ENCODE peak calls at places on chromosomes 2 and 18, in four cellular contexts. G, B, S and X are unnamed samples.

GRCh38 chr18:5498452-5498851 is 45.3 kb downstream of the EPB41L3 start:
- DNase-seq in G (no peak), S (no peak), B (no peak), X (no peak)

GRCh38 chr2:216229488-216229887 is 120.3 kb downstream of the XRCC5 start:
- DNase-seq in G (no peak), S (no peak), B (no peak), X (no peak)

GRCh38 chr2:224757934-224758548 is 41.9 kb upstream of the CCDC195 start:
- DNase-seq in S (no peak), B (no peak), G (no peak), X (no peak)

GRCh38 chr2:54456526-54457325 is 599 bp downstream of the SPTBN1 start:
- DNase-seq in G (no peak), B (peak), S (no peak), X (no peak)

GRCh38 chr2:148602918-148603561 is 41.5 kb upstream of the EPC2 start:
- DNase-seq in B (no peak), S (peak), G (peak), X (no peak)

GRCh38 chr2:62529758-62530157 is 23.8 kb upstream of the TMEM17 start:
- DNase-seq in G (no peak), S (no peak), B (no peak), X (no peak)

GRCh38 chr2:78541451-78542267 is 483.8 kb upstream of the REG3G start:
- DNase-seq in B (no peak), G (no peak), S (peak), X (no peak)

GRCh38 chr2:117917223-117917917 is 96.5 kb downstream of the CCDC93 start:
- DNase-seq in S (no peak), G (peak), B (no peak), X (peak)

GRCh38 chr2:135890149-135890548 is 13.9 kb upstream of the MCM6 start:
- DNase-seq in B (no peak), G (no peak), S (no peak), X (no peak)

GRCh38 chr2:238636269-238637073 is 209.7 kb downstream of the ASB1 start:
- DNase-seq in G (peak), S (no peak), B (no peak), X (no peak)

GRCh38 chr2:73069855-73070650 is 1.5 kb downstream of the SFXN5 start:
- DNase-seq in G (peak), B (no peak), S (no peak), X (no peak)

GRCh38 chr2:73707058-73707457 is 30.1 kb downstream of the TPRKB start:
- DNase-seq in S (no peak), B (no peak), G (no peak), X (no peak)

GRCh38 chr2:50777954-50778353 is 254.0 kb downstream of the NRXN1 start:
- DNase-seq in S (no peak), B (no peak), G (no peak), X (peak)

GRCh38 chr2:235106874-235107639 is 155.2 kb downstream of the SH3BP4 start:
- DNase-seq in G (peak), B (peak), S (peak), X (peak)

GRCh38 chr2:46770622-46771021 is 145.0 kb downstream of the MCFD2 start:
- DNase-seq in B (no peak), S (no peak), G (peak), X (no peak)

GRCh38 chr18:22175326-22175725 is 5.9 kb downstream of the GATA6 start:
- DNase-seq in S (no peak), G (peak), B (no peak), X (peak)

GRCh38 chr2:33371304-33372090 is 105.0 kb upstream of the RASGRP3 start:
- DNase-seq in G (no peak), S (no peak), B (no peak), X (no peak)

GRCh38 chr2:54814367-54815155 is 91.1 kb downstream of the EML6 start:
- DNase-seq in B (no peak), G (no peak), S (no peak), X (peak)

GRCh38 chr2:218810251-218810650 is 21.4 kb downstream of the PRKAG3 start:
- DNase-seq in S (no peak), G (no peak), B (no peak), X (no peak)

GRCh38 chr2:169107645-169108044 is 38.3 kb downstream of the DHRS9 start:
- DNase-seq in B (no peak), G (no peak), S (peak), X (no peak)

GRCh38 chr18:42956287-42956686 is 159.2 kb downstream of the RIT2 start:
- DNase-seq in B (no peak), S (no peak), G (no peak), X (no peak)

GRCh38 chr2:160321025-160321424 is 121.0 kb upstream of the ITGB6 start:
- DNase-seq in G (no peak), S (no peak), B (no peak), X (peak)

GRCh38 chr2:177667626-177668025 is 275.1 kb downstream of the AGPS start:
- DNase-seq in G (no peak), B (no peak), S (no peak), X (peak)

GRCh38 chr2:216714412-216714775 is 19.0 kb upstream of the IGFBP5 start:
- DNase-seq in B (no peak), S (no peak), G (no peak), X (peak)

GRCh38 chr2:45072064-45072861 is 63.0 kb upstream of the SIX2 start:
- DNase-seq in B (no peak), S (no peak), G (no peak), X (no peak)

GRCh38 chr18:46009158-46009866 is 42.2 kb upstream of the EPG5 start:
- DNase-seq in S (no peak), B (no peak), G (no peak), X (no peak)

GRCh38 chr2:1140389-1141003 is 189.8 kb downstream of the SNTG2 start:
- DNase-seq in S (no peak), G (no peak), B (no peak), X (no peak)

GRCh38 chr2:144378551-144378950 is 141.4 kb downstream of the ZEB2 start:
- DNase-seq in S (no peak), G (no peak), B (no peak), X (no peak)

GRCh38 chr2:230904856-230905447 is 20.1 kb downstream of the GPR55 start:
- DNase-seq in B (no peak), S (no peak), G (no peak), X (no peak)

GRCh38 chr2:156333274-156333950 is 891 bp upstream of the NR4A2 start:
- DNase-seq in B (no peak), S (peak), G (no peak), X (no peak)

GRCh38 chr2:206482123-206482522 is 38.8 kb downstream of the ADAM23 start:
- DNase-seq in B (no peak), S (no peak), G (peak), X (peak)

GRCh38 chr18:52313213-52313612 is 26.8 kb upstream of the DCC start:
- DNase-seq in S (no peak), B (no peak), G (no peak), X (peak)

DNA sequence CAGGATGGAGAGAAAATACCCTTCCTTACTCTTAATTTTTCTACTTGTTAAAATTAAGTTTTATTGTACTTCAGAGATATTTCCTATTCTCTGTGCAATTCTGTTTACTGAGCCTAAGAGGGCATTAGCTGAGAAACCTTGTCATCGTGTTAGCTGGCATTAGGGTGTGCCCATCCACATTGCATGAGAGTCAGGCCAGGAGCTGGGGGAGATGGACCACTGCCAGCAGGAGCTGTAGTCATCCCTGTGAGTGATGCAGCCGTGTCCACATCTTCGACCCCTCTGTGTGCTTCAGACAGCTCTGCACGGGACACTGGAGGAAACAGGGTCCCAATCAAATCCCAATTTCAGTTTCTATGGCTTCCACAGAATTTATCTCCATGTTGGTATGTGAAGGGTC is 34.2 kb downstream of the ABCA12 start:
- DNase-seq in B (no peak), S (no peak), G (no peak), X (peak)
- TF ChIP-seq CTCF in B (no peak), S (no peak), G (no peak), X (no peak)

GRCh38 chr2:203925512-203926158 is 10.9 kb upstream of the ICOS start:
- DNase-seq in G (no peak), B (no peak), S (no peak), X (no peak)

GRCh38 chr2:203934006-203934632 is 2.4 kb upstream of the ICOS start:
- DNase-seq in B (no peak), G (no peak), S (no peak), X (no peak)

GRCh38 chr2:203928849-203929248 is 7.7 kb upstream of the ICOS start:
- DNase-seq in G (peak), B (no peak), S (no peak), X (peak)
- TF ChIP-seq CTCF in G (peak), B (no peak), S (no peak), X (peak)

GRCh38 chr2:10005461-10005860 is 37.9 kb upstream of the KLF11 start:
- DNase-seq in G (no peak), B (no peak), S (no peak), X (no peak)

GRCh38 chr2:10002681-10003080 is 40.7 kb upstream of the KLF11 start:
- DNase-seq in G (no peak), B (no peak), S (no peak), X (no peak)

GRCh38 chr2:10004836-10005235 is 38.5 kb upstream of the KLF11 start:
- DNase-seq in S (no peak), G (no peak), B (no peak), X (no peak)

GRCh38 chr2:10003206-10004125 is 39.9 kb upstream of the KLF11 start:
- DNase-seq in G (no peak), S (no peak), B (no peak), X (no peak)

DNA sequence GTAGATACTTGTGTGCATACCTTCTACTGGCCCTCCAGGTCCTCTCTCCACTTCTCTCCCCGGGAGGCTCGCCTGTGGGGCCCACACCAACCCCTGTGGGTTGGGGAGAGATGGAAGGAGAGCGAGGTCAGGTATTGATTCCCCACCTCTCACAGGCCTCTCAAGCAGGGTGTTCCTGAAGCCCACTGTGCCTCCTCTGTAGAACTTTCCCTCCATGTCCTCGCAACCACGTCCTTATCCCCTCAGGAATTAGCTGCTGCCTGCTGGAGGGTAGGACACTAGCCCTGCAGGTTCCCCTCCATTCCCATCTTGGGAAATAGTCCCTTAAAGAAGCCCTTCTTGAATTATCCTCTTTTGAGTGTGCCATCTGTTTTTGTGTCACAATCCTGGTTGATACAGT is 38.9 kb upstream of the KLF11 start:
- DNase-seq in S (no peak), B (no peak), G (no peak), X (no peak)
- TF ChIP-seq CTCF in S (no peak), B (no peak), G (no peak), X (no peak)

DNA sequence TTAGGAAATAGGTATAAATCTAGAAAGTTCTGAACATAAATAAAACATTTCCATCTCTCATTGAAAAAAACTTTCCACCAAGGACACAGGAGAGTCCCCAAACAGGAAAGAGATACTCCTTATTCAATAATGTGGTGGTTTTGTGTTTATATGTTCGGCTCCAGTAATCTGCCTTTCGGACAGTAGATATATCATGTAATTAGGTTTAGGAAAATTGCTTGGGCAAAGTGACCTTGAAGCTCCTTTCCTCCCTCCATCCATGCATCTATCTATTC is 69.6 kb downstream of the DDX1 start:
- DNase-seq in B (no peak), S (no peak), G (no peak), X (no peak)
- TF ChIP-seq CTCF in B (no peak), S (no peak), G (no peak), X (no peak)

DNA sequence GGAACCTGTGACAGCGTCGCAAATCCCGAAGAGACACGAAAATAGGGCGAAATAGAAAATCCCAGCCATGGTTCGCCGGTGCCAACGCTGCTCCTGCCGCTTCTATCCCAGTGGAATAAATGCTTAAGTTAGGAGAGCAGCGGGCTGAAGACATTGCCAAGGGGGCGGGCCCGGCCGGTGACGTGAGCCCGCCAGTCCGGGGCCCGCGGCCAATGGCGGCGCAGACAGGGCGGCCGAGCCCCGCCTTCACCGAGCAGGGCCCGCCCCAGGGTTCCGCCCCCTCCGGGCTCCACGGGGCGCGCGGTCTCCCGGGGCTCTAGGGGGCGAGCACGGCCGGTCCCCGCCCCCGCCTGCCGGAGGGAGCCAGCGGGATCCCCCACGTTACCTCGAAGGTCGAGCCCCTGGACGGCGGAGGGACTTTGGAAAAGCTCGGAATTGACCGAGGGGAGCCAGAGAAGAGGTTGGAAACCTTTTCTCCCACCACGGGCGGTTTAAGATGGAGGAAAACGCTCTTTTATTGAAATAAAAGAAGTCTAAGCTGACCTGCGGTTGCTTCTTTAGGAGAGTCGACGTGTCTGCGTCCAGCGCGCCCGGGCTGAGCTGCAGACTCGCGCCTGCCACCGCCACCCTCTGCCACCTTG is at the start of gene EPHA4:
- DNase-seq in G (peak), B (peak), S (peak), X (peak)
- TF ChIP-seq CTCF in G (peak), B (peak), S (peak), X (peak)

GRCh38 chr2:201707753-201708152 is 9.3 kb upstream of the MPP4 start:
- DNase-seq in B (no peak), G (peak), S (no peak), X (peak)
- TF ChIP-seq CTCF in B (no peak), G (peak), S (no peak), X (no peak)

GRCh38 chr18:47779381-47779780 is 151.1 kb downstream of the SMAD2 start:
- DNase-seq in B (no peak), G (no peak), S (no peak), X (peak)

GRCh38 chr18:47773931-47774330 is 156.5 kb downstream of the SMAD2 start:
- DNase-seq in B (no peak), G (no peak), S (no peak), X (no peak)

GRCh38 chr18:47777626-47778025 is 152.8 kb downstream of the SMAD2 start:
- DNase-seq in G (no peak), S (no peak), B (no peak), X (no peak)

GRCh38 chr18:47772374-47773248 is 157.8 kb downstream of the SMAD2 start:
- DNase-seq in G (peak), B (peak), S (peak), X (peak)

DNA sequence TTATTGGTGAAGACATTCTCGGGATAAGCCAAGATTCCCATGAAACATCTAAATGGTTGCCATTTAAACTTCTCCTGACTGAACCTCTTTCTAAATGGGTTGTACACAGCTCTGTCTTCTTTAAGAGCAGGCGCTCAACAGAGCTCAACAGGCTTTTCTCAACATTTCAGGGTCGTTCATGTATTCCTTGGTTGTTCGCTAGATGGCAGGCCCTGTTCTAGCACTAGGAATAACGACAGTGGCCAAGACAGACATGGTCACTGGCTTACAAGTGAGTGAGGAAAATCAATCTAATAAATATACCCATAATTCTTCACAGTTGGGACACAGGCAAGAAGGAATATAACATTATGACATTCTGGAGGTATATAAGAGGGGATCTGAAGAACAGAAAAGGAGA is 154.5 kb downstream of the SMAD2 start:
- DNase-seq in G (peak), B (no peak), S (peak), X (peak)
- TF ChIP-seq CTCF in G (peak), B (peak), S (peak), X (no peak)

GRCh38 chr2:228611171-228611570 is 429.7 kb upstream of the SPHKAP start:
- DNase-seq in G (no peak), S (no peak), B (no peak), X (no peak)
- TF ChIP-seq CTCF in G (no peak), S (no peak), B (no peak), X (no peak)